ENCODE peak calls at places on chromosome 10, in seven cellular contexts. F is skeletal muscle cell; G is IMR-90; M is neuronal stem cell; D is fibroblast of the aortic adventitia; O is NCI-H1436; W is naive thymus-derived CD8-positive, alpha-beta T cell. T is an unnamed sample.

GRCh38 chr10:91054325-91054724 is 133.4 kb upstream of the ANKRD1 start:
- DNase-seq in M (peak; percentile 51), W (no peak), G (no peak), F (peak; percentile 73), D (peak; percentile 62), O (no peak), T (peak; percentile 34)

GRCh38 chr10:32207544-32207943 is 139.4 kb downstream of the EPC1 start:
- DNase-seq in M (no peak), D (peak; percentile 52), O (peak; percentile 22), F (no peak), G (peak; percentile 28), W (peak; percentile 55), T (peak; percentile 39)

GRCh38 chr10:31197886-31198285 is 121.1 kb upstream of the ZEB1 start:
- DNase-seq in O (no peak), D (peak; percentile 53), G (peak; percentile 78), M (no peak), W (no peak), F (no peak), T (peak; percentile 18)

GRCh38 chr10:80104066-80104926 is 25.8 kb downstream of the TMEM254 start:
- DNase-seq in F (no peak), D (peak; percentile 82), W (no peak), M (no peak), G (peak; percentile 90), O (no peak), T (peak; percentile 98)

GRCh38 chr10:8696746-8697145 is 642.3 kb downstream of the GATA3 start:
- DNase-seq in D (no peak), M (no peak), F (no peak), O (no peak), W (no peak), G (no peak), T (no peak)

GRCh38 chr10:34655286-34656170 is 159.6 kb downstream of the PARD3 start:
- DNase-seq in M (peak; percentile 63), F (peak; percentile 22), D (peak; percentile 86), O (peak; percentile 50), W (no peak), G (peak; percentile 75), T (peak; percentile 75)

GRCh38 chr10:3835770-3836169 is 50.8 kb upstream of the KLF6 start:
- DNase-seq in W (no peak), F (no peak), D (no peak), G (no peak), M (no peak), O (no peak), T (no peak)

GRCh38 chr10:102184606-102185005 is 32.4 kb downstream of the NOLC1 start:
- DNase-seq in G (no peak), O (no peak), F (no peak), W (no peak), D (no peak), M (no peak), T (no peak)

GRCh38 chr10:97333351-97333600 is 1.3 kb downstream of the FRAT2 start:
- DNase-seq in O (no peak), F (no peak), D (peak; percentile 47), W (peak; percentile 32), M (no peak), G (peak; percentile 36), T (no peak)